ENCODE peak calls at places on chromosomes 3 and 15, in six cellular contexts. H is activated naive CD8-positive, alpha-beta T cell treated with anti-CD3 and anti-CD28 coated beads, Interleukin-2, amount 50 U/mL, for 24 hours; W is HT-29; E is stimulated activated naive B cell treated with anti-CD40 and anti-IgM and Interleukin-4, amounts not matched to agents 10 μg/mL and 1 μg/mL and 100 μg/mL, for 72 hours; Q is aorta; V is stimulated activated CD4-positive, alpha-beta T cell treated with anti-CD3 and anti-CD28 coated beads, TNF-alpha, amount 100 ng/mL, for 1 hour. X is an unnamed sample.

GRCh38 chr3:50651875-50652529 is 22.7 kb upstream of the DOCK3 start:
- DNase-seq in E (no peak), V (no peak), W (no peak), Q (no peak), H (no peak), X (no peak)

GRCh38 chr15:71660501-71660900 is 149.9 kb upstream of the NR2E3 start:
- DNase-seq in W (no peak), H (no peak), Q (no peak), V (no peak), E (no peak), X (no peak)

GRCh38 chr3:126266291-126266840 is 86.0 kb upstream of the ALDH1L1 start:
- DNase-seq in W (no peak), V (no peak), H (no peak), E (no peak), Q (peak; percentile 93), X (no peak)

GRCh38 chr3:72942427-72942826 is 54.2 kb upstream of the PPP4R2 start:
- DNase-seq in H (no peak), V (no peak), E (no peak), W (no peak), Q (no peak), X (no peak)

GRCh38 chr15:34362047-34362773 is 4.8 kb downstream of the LPCAT4 start:
- DNase-seq in H (no peak), V (no peak), E (no peak), W (no peak), Q (no peak), X (no peak)

GRCh38 chr3:131794766-131795381 is 239.9 kb downstream of the CPNE4 start:
- DNase-seq in V (no peak), W (peak; percentile 64), E (peak; percentile 27), H (peak; percentile 12), Q (no peak), X (no peak)

GRCh38 chr3:132382688-132383194 is 34.6 kb upstream of the DNAJC13 start:
- DNase-seq in W (no peak), V (no peak), Q (no peak), E (no peak), H (no peak), X (no peak)

GRCh38 chr3:126552688-126553283 is 5.9 kb downstream of the C3orf22 start:
- DNase-seq in Q (peak; percentile 62), E (no peak), W (no peak), H (no peak), V (no peak), X (no peak)

GRCh38 chr15:88954431-88955277 is 41.5 kb upstream of the MFGE8 start:
- DNase-seq in E (no peak), W (no peak), Q (peak; percentile 90), H (no peak), V (no peak), X (no peak)

GRCh38 chr3:40528426-40528825 is 3.7 kb downstream of the ZNF621 start:
- DNase-seq in H (no peak), Q (no peak), V (no peak), E (no peak), W (no peak), X (no peak)

GRCh38 chr3:63986147-63986546 is 37.1 kb downstream of the PSMD6 start:
- DNase-seq in E (no peak), Q (no peak), V (no peak), H (no peak), W (no peak), X (no peak)

GRCh38 chr15:26662226-26662750 is 110.6 kb downstream of the GABRB3 start:
- DNase-seq in H (no peak), W (no peak), V (no peak), Q (no peak), E (no peak), X (no peak)

GRCh38 chr3:127652246-127652995 is 20.3 kb upstream of the ABTB1 start:
- DNase-seq in V (no peak), W (peak; percentile 82), H (peak; percentile 44), Q (peak; percentile 84), E (peak; percentile 12), X (peak; percentile 11)

GRCh38 chr3:37814547-37814946 is 47.1 kb upstream of the CTDSPL start:
- DNase-seq in H (no peak), Q (no peak), V (no peak), E (no peak), W (no peak), X (no peak)

GRCh38 chr3:72338082-72338941 is 509.9 kb downstream of the SHQ1 start:
- DNase-seq in E (no peak), H (peak; percentile 42), Q (no peak), V (no peak), W (no peak), X (peak; percentile 67)

GRCh38 chr15:60773255-60773654 is 294.3 kb upstream of the ICE2 start:
- DNase-seq in V (no peak), E (no peak), W (no peak), Q (no peak), H (no peak), X (no peak)

GRCh38 chr3:19950316-19950715 is 3.4 kb downstream of the RAB5A start:
- DNase-seq in Q (no peak), V (no peak), E (no peak), H (no peak), W (no peak), X (no peak)

GRCh38 chr3:187473778-187474406 is 105.7 kb downstream of the RTP4 start:
- DNase-seq in H (no peak), Q (no peak), V (no peak), E (no peak), W (no peak), X (no peak)

GRCh38 chr3:146101538-146101937 is 59.4 kb downstream of the PLOD2 start:
- DNase-seq in Q (no peak), E (no peak), H (no peak), V (no peak), W (no peak), X (no peak)

GRCh38 chr15:85615930-85616329 is 178.8 kb downstream of the KLHL25 start:
- DNase-seq in V (no peak), Q (no peak), E (no peak), W (peak; percentile 41), H (no peak), X (no peak)

GRCh38 chr15:33068007-33068441 is 126.5 kb downstream of the FMN1 start:
- DNase-seq in Q (no peak), H (peak; percentile 8), V (no peak), W (peak; percentile 96), E (peak; percentile 14), X (no peak)

GRCh38 chr3:134337511-134338200 is 36.6 kb downstream of the AMOTL2 start:
- DNase-seq in Q (peak; percentile 46), V (no peak), W (no peak), H (no peak), E (no peak), X (no peak)

GRCh38 chr3:140953028-140953960 is 11.7 kb downstream of the SLC25A36 start:
- DNase-seq in E (no peak), V (no peak), W (peak; percentile 49), H (no peak), Q (no peak), X (no peak)

GRCh38 chr3:101677436-101678286 is 729 bp upstream of the ZBTB11 start:
- DNase-seq in E (no peak), H (no peak), V (no peak), W (peak; percentile 51), Q (no peak), X (no peak)

GRCh38 chr3:134709563-134710312 is 58.9 kb upstream of the KY start:
- DNase-seq in H (no peak), E (no peak), Q (no peak), V (no peak), W (no peak), X (no peak)

GRCh38 chr3:17125738-17126137 is 241.0 kb downstream of the PLCL2 start:
- DNase-seq in W (no peak), Q (no peak), H (no peak), E (no peak), V (no peak), X (no peak)

GRCh38 chr3:12947504-12948369 is 106.4 kb upstream of the RPL32 start:
- DNase-seq in H (no peak), W (peak; percentile 26), E (no peak), Q (no peak), V (no peak), X (no peak)

GRCh38 chr3:188854395-188855149 is 317.2 kb upstream of the TPRG1 start:
- DNase-seq in H (no peak), E (no peak), W (no peak), Q (no peak), V (no peak), X (no peak)

GRCh38 chr3:191761906-191762305 is 300.9 kb downstream of the PYDC2 start:
- DNase-seq in H (no peak), E (no peak), W (no peak), Q (no peak), V (no peak), X (no peak)

X was measured in T1000.